ENCODE peak calls at places on chromosomes 2 and 18, in seven cellular contexts. K, T, N, X, P, F and W are unnamed samples.

GRCh38 chr2:27583390-27583915 is 611 bp downstream of the ZNF512 start:
- DNase-seq in N (no peak), T (no peak), P (no peak), X (peak; percentile 19), K (peak; percentile 40), F (peak; percentile 24), W (no peak)

GRCh38 chr2:218020966-218021535 is 18.3 kb upstream of the TNS1 start:
- DNase-seq in N (no peak), X (no peak), F (no peak), P (peak; percentile 37), T (no peak), K (no peak), W (no peak)

GRCh38 chr18:35711227-35711626 is 129.7 kb downstream of the GALNT1 start:
- DNase-seq in P (no peak), T (no peak), N (no peak), X (no peak), F (no peak), K (no peak), W (no peak)

GRCh38 chr18:37578886-37579513 is 13.4 kb upstream of the CELF4 start:
- DNase-seq in T (no peak), K (peak; percentile 8), N (no peak), P (no peak), X (peak; percentile 4), F (peak; percentile 33), W (no peak)

GRCh38 chr2:118046628-118047210 is 32.8 kb upstream of the CCDC93 start:
- DNase-seq in P (no peak), F (peak; percentile 53), X (peak; percentile 66), N (no peak), K (peak; percentile 61), T (no peak), W (no peak)

GRCh38 chr18:48574667-48575300 is 36.0 kb downstream of the CTIF start:
- DNase-seq in X (no peak), N (no peak), K (no peak), T (no peak), P (no peak), F (no peak), W (no peak)

GRCh38 chr18:67219821-67220220 is 296.7 kb downstream of the DSEL start:
- DNase-seq in K (no peak), X (no peak), T (no peak), F (no peak), N (no peak), P (no peak), W (no peak)

GRCh38 chr18:57003342-57003741 is 143.5 kb upstream of the BOD1L2 start:
- DNase-seq in P (no peak), N (no peak), K (no peak), X (no peak), T (no peak), F (no peak), W (no peak)

GRCh38 chr2:20478961-20479360 is 32.1 kb downstream of the RHOB start:
- DNase-seq in F (no peak), N (no peak), X (no peak), T (no peak), K (no peak), P (no peak), W (no peak)

GRCh38 chr2:19571773-19572172 is 213.3 kb upstream of the OSR1 start:
- DNase-seq in P (no peak), F (no peak), K (no peak), X (no peak), T (no peak), N (no peak), W (no peak)

GRCh38 chr2:29562896-29563295 is 358.5 kb downstream of the ALK start:
- DNase-seq in N (no peak), T (no peak), X (peak; percentile 49), F (peak; percentile 51), P (no peak), K (no peak), W (no peak)

GRCh38 chr2:224160917-224161316 is 121.8 kb upstream of the SERPINE2 start:
- DNase-seq in N (peak; percentile 42), K (no peak), X (peak; percentile 68), T (no peak), P (peak; percentile 79), F (peak; percentile 30), W (no peak)

GRCh38 chr2:109487237-109487869 is 126.4 kb downstream of the SEPTIN10 start:
- DNase-seq in K (peak; percentile 90), X (peak; percentile 83), F (peak; percentile 95), T (no peak), N (no peak), P (no peak), W (no peak)

GRCh38 chr2:212892193-212892592 is 259.2 kb downstream of the IKZF2 start:
- DNase-seq in T (no peak), K (peak; percentile 32), P (no peak), N (no peak), F (peak; percentile 64), X (peak; percentile 48), W (peak; percentile 2)

GRCh38 chr2:134436706-134437105 is 182.8 kb downstream of the MGAT5 start:
- DNase-seq in N (no peak), X (no peak), F (peak; percentile 16), K (no peak), P (no peak), T (no peak), W (no peak)

GRCh38 chr2:17558053-17558452 is 17.6 kb downstream of the VSNL1 start:
- DNase-seq in P (no peak), T (no peak), F (no peak), K (no peak), N (no peak), X (no peak), W (no peak)

GRCh38 chr2:217512728-217513127 is 490.1 kb downstream of the TNS1 start:
- DNase-seq in K (no peak), X (no peak), T (no peak), F (no peak), N (no peak), P (no peak), W (no peak)

GRCh38 chr2:225995788-225996476 is 596.4 kb downstream of the NYAP2 start:
- DNase-seq in X (peak; percentile 55), F (peak; percentile 76), K (peak; percentile 79), P (no peak), N (no peak), T (no peak), W (no peak)

GRCh38 chr2:181859123-181859522 is 32.4 kb upstream of the ITPRID2 start:
- DNase-seq in K (no peak), N (no peak), X (no peak), P (no peak), F (no peak), T (no peak), W (no peak)

GRCh38 chr2:196399736-196400691 is 228.6 kb upstream of the STK17B start:
- DNase-seq in T (peak; percentile 52), P (no peak), K (peak; percentile 90), X (peak; percentile 92), N (no peak), F (peak; percentile 94), W (no peak)

GRCh38 chr18:421236-422155 is 79.0 kb downstream of the COLEC12 start:
- DNase-seq in F (peak; percentile 64), X (peak; percentile 72), K (no peak), N (no peak), T (no peak), P (no peak), W (no peak)

DNA sequence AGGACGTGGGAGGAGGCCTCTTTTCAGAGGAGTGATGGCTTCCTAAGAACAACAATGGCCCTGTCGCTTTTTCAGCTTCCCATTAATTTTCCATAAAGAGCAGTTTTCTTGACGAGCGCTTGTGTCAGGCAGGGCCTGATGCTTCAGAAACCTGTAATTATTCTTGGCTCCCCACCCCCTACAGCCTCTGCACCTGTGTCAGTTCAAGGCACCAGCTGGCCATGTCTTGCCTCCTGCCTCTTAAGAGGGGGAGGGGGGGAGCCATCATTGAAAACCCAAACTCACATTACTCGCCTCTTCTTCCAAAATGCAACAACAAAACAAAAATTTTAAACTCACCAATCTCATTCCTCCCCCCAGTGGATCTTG is 32.3 kb downstream of the KLF7 start:
- DNase-seq in K (no peak), P (no peak), F (no peak), T (no peak), X (no peak), N (no peak), W (no peak)
- H3K4me3 ChIP-seq in K (peak overlapping the region; percentile 33), P (no peak overlapping the region), F (no peak overlapping the region), T (no peak overlapping the region), X (no peak overlapping the region), N (no peak overlapping the region), W (no peak overlapping the region)

GRCh38 chr2:171081649-171082111 is 79.0 kb downstream of the TLK1 start:
- DNase-seq in K (no peak), X (no peak), N (no peak), F (no peak), T (no peak), P (no peak), W (no peak)
- H3K4me3 ChIP-seq in K (no peak overlapping the region), X (no peak overlapping the region), N (no peak overlapping the region), F (no peak overlapping the region), T (no peak overlapping the region), P (no peak overlapping the region), W (no peak overlapping the region)

DNA sequence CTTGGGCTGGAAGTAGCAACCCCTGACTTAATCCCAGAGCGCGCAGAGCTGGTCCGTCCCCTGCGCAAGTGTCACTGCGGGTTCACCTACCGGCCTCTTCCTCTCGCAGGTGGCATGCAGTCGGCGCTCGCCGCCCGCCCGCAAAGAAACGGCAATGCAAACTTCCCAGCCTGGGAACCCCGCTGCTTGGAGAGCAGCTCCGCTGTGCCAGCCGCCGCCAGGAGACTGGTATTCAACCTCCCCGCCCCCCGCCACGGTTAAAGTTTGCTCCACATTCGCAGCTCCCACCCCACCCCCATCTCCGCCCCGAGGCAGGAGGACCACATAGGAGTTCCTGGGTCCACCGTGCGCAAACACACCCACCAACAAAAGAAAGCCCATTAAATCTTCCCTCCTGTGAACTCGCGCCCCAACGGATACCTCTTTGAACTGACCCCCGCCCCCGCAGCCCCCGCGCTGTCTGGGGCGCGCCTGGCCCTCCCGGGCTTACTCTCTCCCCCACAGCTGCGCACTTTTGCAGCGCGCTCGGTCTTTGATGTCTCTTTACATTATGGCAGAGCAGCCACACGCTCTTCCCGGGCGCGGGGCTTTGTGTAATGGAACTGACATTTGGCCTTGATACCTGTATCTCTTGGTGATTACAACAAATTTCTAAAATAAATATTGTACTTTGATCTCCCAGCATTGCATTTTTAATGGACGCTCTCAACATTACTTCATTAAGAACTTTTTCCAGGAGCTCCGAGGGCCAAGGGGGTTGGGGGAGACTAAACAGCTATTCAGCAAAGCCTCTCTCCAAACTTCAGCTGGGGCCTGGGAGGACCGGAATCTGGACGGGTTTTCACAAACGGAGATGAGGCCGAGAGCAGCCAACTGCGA is 3.1 kb upstream of the SP5 start:
- DNase-seq in T (no peak), X (no peak), N (no peak), K (no peak), P (peak; percentile 33), F (no peak), W (no peak)
- H3K4me3 ChIP-seq in T (peak overlapping the region; percentile 15), X (no peak overlapping the region), N (no peak overlapping the region), K (no peak overlapping the region), P (no peak overlapping the region), F (no peak overlapping the region), W (peak overlapping the region; percentile 3)

GRCh38 chr2:143974262-143974661 is 545.7 kb downstream of the ZEB2 start:
- DNase-seq in N (no peak), P (no peak), F (peak; percentile 85), K (peak; percentile 33), T (no peak), X (no peak), W (no peak)

GRCh38 chr2:143965493-143966164 is 554.3 kb downstream of the ZEB2 start:
- DNase-seq in P (no peak), X (no peak), T (no peak), N (no peak), K (no peak), F (no peak), W (no peak)

GRCh38 chr2:143968860-143969259 is 551.1 kb downstream of the ZEB2 start:
- DNase-seq in P (no peak), X (no peak), N (no peak), T (no peak), F (no peak), K (no peak), W (no peak)

GRCh38 chr2:143968360-143968759 is 551.6 kb downstream of the ZEB2 start:
- DNase-seq in X (no peak), K (no peak), P (no peak), F (no peak), T (no peak), N (no peak), W (no peak)
- H3K4me3 ChIP-seq in X (no peak overlapping the region), K (no peak overlapping the region), P (no peak overlapping the region), F (no peak overlapping the region), T (no peak overlapping the region), N (no peak overlapping the region), W (no peak overlapping the region)